ENCODE peak calls at places on chromosomes 1 and 21, in ten cellular contexts. G is A549, O is thyroid gland, Z is uterus, F is heart left ventricle, K is right lobe of liver, X is stomach, I is spleen, N is sigmoid colon, H is transverse colon. M is an unnamed sample. For H3K4me1, the result is how much of the 10 kb centered on the place peaks cover.

GRCh38 chr1:24910751-24911650 is 19.1 kb downstream of the RUNX3 start:
- DNase-seq in I (peak), Z (no peak), G (peak), K (no peak), O (peak), F (no peak), N (no peak), X (peak), H (peak), M (peak)

GRCh38 chr1:240491156-240491555 is 120.8 kb downstream of the GREM2 start:
- DNase-seq in K (no peak), X (no peak), I (no peak), F (no peak), G (no peak), Z (no peak), N (no peak), O (no peak), H (no peak), M (no peak)

GRCh38 chr1:66532798-66533783 is 862 bp upstream of the SGIP1 start:
- DNase-seq in O (peak), G (no peak), X (no peak), N (peak), K (no peak), I (peak), Z (peak), F (peak), H (no peak), M (no peak)

GRCh38 chr1:103447471-103447870 is 78.0 kb upstream of the RNPC3 start:
- DNase-seq in G (no peak), O (no peak), H (no peak), I (no peak), N (no peak), K (no peak), X (no peak), Z (no peak), F (no peak), M (no peak)

GRCh38 chr1:109995536-109995935 is 11.0 kb downstream of the AHCYL1 start:
- DNase-seq in N (no peak), X (no peak), I (no peak), Z (no peak), K (no peak), G (no peak), H (no peak), O (no peak), F (no peak), M (no peak)

GRCh38 chr1:25703671-25704637 is 87.4 kb downstream of the MAN1C1 start:
- DNase-seq in X (no peak), N (peak), Z (no peak), O (no peak), H (no peak), G (no peak), F (peak), I (no peak), K (no peak), M (no peak)

GRCh38 chr21:18058731-18059398 is 185.8 kb upstream of the CHODL start:
- DNase-seq in K (no peak), I (no peak), X (no peak), F (no peak), H (no peak), N (no peak), G (no peak), Z (no peak), O (no peak), M (no peak)

GRCh38 chr1:47387921-47388509 is 28.1 kb upstream of the FOXE3 start:
- DNase-seq in G (no peak), F (no peak), O (no peak), K (no peak), X (no peak), Z (no peak), N (no peak), H (no peak), I (no peak), M (no peak)

GRCh38 chr1:230702934-230703678 is 10.8 kb downstream of the AGT start:
- DNase-seq in G (no peak), I (no peak), O (no peak), Z (no peak), H (no peak), X (peak), F (no peak), K (no peak), N (no peak), M (no peak)

GRCh38 chr21:35585155-35585554 is 475.2 kb downstream of the SETD4 start:
- DNase-seq in X (no peak), I (no peak), F (no peak), G (no peak), Z (no peak), N (no peak), K (no peak), O (no peak), H (no peak), M (no peak)

GRCh38 chr1:199545780-199546179 is 481.7 kb upstream of the NR5A2 start:
- DNase-seq in I (no peak), Z (no peak), O (no peak), G (peak), N (no peak), K (no peak), F (no peak), H (peak), X (no peak), M (peak)

GRCh38 chr1:16163882-16164820 is 8.3 kb upstream of the EPHA2 start:
- DNase-seq in F (no peak), H (no peak), Z (no peak), K (no peak), I (no peak), G (peak), O (no peak), N (no peak), X (no peak), M (peak)

GRCh38 chr1:41383094-41383852 is 22.0 kb downstream of the FOXO6 start:
- DNase-seq in X (no peak), N (no peak), Z (no peak), G (no peak), I (no peak), F (no peak), O (peak), H (no peak), K (no peak), M (no peak)

GRCh38 chr1:11273595-11274234 is 717 bp downstream of the UBIAD1 start:
- DNase-seq in H (no peak), G (peak), O (no peak), Z (no peak), X (no peak), N (no peak), K (no peak), F (no peak), I (no peak), M (no peak)

GRCh38 chr1:28031173-28031572 is 57.2 kb downstream of the EYA3 start:
- DNase-seq in X (no peak), O (no peak), N (no peak), F (no peak), I (no peak), G (no peak), H (no peak), K (no peak), Z (no peak), M (no peak)

GRCh38 chr1:12542138-12542465 is 75.9 kb downstream of the DHRS3 start:
- DNase-seq in N (peak), Z (peak), K (peak), X (no peak), F (no peak), G (no peak), O (no peak), I (no peak), H (no peak), M (no peak)

GRCh38 chr1:154386643-154387352 is 18.3 kb upstream of the IL6R start:
- DNase-seq in H (peak), O (no peak), F (no peak), N (peak), Z (no peak), I (peak), X (no peak), K (no peak), G (no peak), M (no peak)

GRCh38 chr1:54671985-54672608 is 30.5 kb downstream of the MROH7 start:
- DNase-seq in N (no peak), I (no peak), X (peak), F (no peak), O (peak), H (peak), G (peak), K (peak), Z (no peak), M (peak)

GRCh38 chr21:33230518-33231324 is 983 bp downstream of the IFNAR2 start:
- DNase-seq in X (no peak), H (peak), I (peak), F (peak), O (peak), K (peak), N (peak), G (peak), Z (peak), M (peak)
- TF ChIP-seq CTCF in X (no peak), H (no peak), I (peak), F (no peak), O (no peak), K (no peak), N (no peak), G (no peak), Z (no peak), M (no peak)

DNA sequence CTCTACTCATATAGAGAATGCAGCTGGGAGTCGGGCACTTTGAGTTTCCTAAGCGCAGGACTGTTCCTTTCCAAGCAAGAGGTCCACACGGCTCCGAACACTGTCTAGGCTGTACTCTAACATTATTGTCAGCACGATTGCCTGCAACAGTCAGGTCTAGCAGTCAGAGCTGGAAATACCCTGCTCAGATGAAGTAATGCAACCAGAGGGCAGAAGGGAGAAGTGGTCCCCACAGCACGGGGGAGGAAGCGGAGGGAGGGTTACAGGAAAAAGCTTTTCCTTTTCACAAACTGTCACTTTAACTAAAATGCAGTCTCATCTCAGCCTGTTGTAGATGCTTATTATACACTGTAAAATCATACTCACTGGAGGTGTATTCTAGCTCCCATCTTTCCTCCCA is 98.9 kb upstream of the SLC44A3 start:
- DNase-seq in X (no peak), K (no peak), G (no peak), I (no peak), O (no peak), N (no peak), Z (no peak), H (no peak), F (no peak), M (peak)
- TF ChIP-seq POLR2A in X (no peak), K (no peak), G (no peak), I (no peak), O (no peak), N (no peak), Z (no peak), H (no peak), F (no peak), M (no peak)

GRCh38 chr1:57605933-57606332 is 182.1 kb upstream of the DAB1 start:
- DNase-seq in X (no peak), G (no peak), O (no peak), Z (no peak), K (no peak), F (no peak), I (no peak), N (no peak), H (no peak), M (no peak)

GRCh38 chr1:57597036-57597435 is 173.2 kb upstream of the DAB1 start:
- DNase-seq in O (no peak), K (no peak), N (no peak), G (no peak), I (no peak), F (no peak), X (no peak), H (no peak), Z (no peak), M (no peak)

GRCh38 chr1:57599233-57599994 is 175.6 kb upstream of the DAB1 start:
- DNase-seq in K (no peak), Z (no peak), F (no peak), X (no peak), O (no peak), I (no peak), H (no peak), G (no peak), N (no peak), M (no peak)

GRCh38 chr1:57600424-57600823 is 176.6 kb upstream of the DAB1 start:
- DNase-seq in N (no peak), G (no peak), I (no peak), F (no peak), H (no peak), O (no peak), Z (no peak), K (no peak), X (no peak), M (no peak)
- H3K4me1 ChIP-seq in N (under half), G (under half), I (under half), F (under half), H (under half), O (under half), Z (under half), K (under half), X (under half), M (under half)

GRCh38 chr21:43855955-43856354 is 9.1 kb upstream of the AGPAT3 start:
- DNase-seq in O (no peak), X (no peak), N (peak), F (no peak), G (no peak), K (no peak), H (no peak), I (peak), Z (no peak), M (no peak)

GRCh38 chr21:43861716-43862115 is 3.3 kb upstream of the AGPAT3 start:
- DNase-seq in X (peak), Z (no peak), G (no peak), N (peak), F (no peak), H (no peak), O (no peak), K (no peak), I (peak), M (peak)

GRCh38 chr21:43859747-43860214 is 5.2 kb upstream of the AGPAT3 start:
- DNase-seq in H (no peak), N (peak), O (no peak), F (no peak), Z (no peak), G (no peak), K (no peak), I (peak), X (no peak), M (peak)

GRCh38 chr21:43854773-43855633 is 10.0 kb upstream of the AGPAT3 start:
- DNase-seq in G (no peak), F (no peak), K (no peak), X (no peak), O (no peak), H (no peak), Z (no peak), I (peak), N (no peak), M (no peak)

GRCh38 chr21:43858806-43859648 is 6.0 kb upstream of the AGPAT3 start:
- DNase-seq in G (no peak), F (no peak), N (peak), Z (no peak), X (no peak), H (no peak), O (no peak), K (no peak), I (peak), M (no peak)
- TF ChIP-seq CTCF in G (no peak), F (no peak), N (no peak), Z (no peak), X (no peak), H (no peak), O (no peak), K (no peak), I (no peak), M (no peak)